ENCODE peak calls at places on chromosome 4, in ten cellular contexts. W, T, G, R, N, Q, A, C, H and K are unnamed samples.

GRCh38 chr4:113697429-113697828 is 64.1 kb downstream of the CAMK2D start:
- DNase-seq in G (no peak), H (no peak), R (no peak), C (no peak), W (no peak), T (no peak), A (no peak), N (no peak), Q (no peak), K (no peak)

GRCh38 chr4:2246384-2247127 is 4.6 kb upstream of the HAUS3 start:
- DNase-seq in R (no peak), N (peak), W (no peak), C (no peak), H (no peak), T (no peak), G (no peak), A (no peak), Q (peak), K (peak)

GRCh38 chr4:89957527-89957926 is 62.9 kb downstream of the MMRN1 start:
- DNase-seq in W (no peak), C (no peak), G (no peak), N (no peak), R (no peak), A (no peak), Q (no peak), T (no peak), H (no peak), K (no peak)

GRCh38 chr4:20464381-20464780 is 212.7 kb downstream of the SLIT2 start:
- DNase-seq in C (no peak), N (no peak), G (peak), A (no peak), H (peak), W (no peak), R (no peak), T (no peak), Q (no peak), K (no peak)

GRCh38 chr4:1971456-1972200 is 37.1 kb downstream of the NELFA start:
- DNase-seq in Q (no peak), N (no peak), H (no peak), T (no peak), R (no peak), G (no peak), W (no peak), C (peak), A (no peak), K (no peak)

GRCh38 chr4:87633239-87633638 is 16.8 kb upstream of the DMP1 start:
- DNase-seq in C (no peak), Q (no peak), G (peak), T (no peak), A (no peak), H (no peak), N (no peak), R (peak), W (no peak), K (no peak)

GRCh38 chr4:26108024-26108423 is 194.0 kb downstream of the SMIM20 start:
- DNase-seq in W (no peak), N (no peak), Q (no peak), H (no peak), T (no peak), C (no peak), G (no peak), A (no peak), R (no peak), K (no peak)

GRCh38 chr4:26763063-26763462 is 97.6 kb upstream of the STIM2 start:
- DNase-seq in C (no peak), W (no peak), A (no peak), Q (no peak), R (no peak), G (no peak), N (no peak), T (no peak), H (no peak), K (no peak)

GRCh38 chr4:7971881-7972500 is 32.3 kb upstream of the AFAP1 start:
- DNase-seq in Q (no peak), W (no peak), G (no peak), C (no peak), T (no peak), A (no peak), R (no peak), N (no peak), H (no peak), K (no peak)

GRCh38 chr4:17647927-17648326 is 33.5 kb downstream of the MED28 start:
- DNase-seq in W (no peak), Q (no peak), G (no peak), H (no peak), A (no peak), T (no peak), N (no peak), R (no peak), C (no peak), K (no peak)

GRCh38 chr4:133385161-133385954 is 236.3 kb downstream of the PCDH10 start:
- DNase-seq in A (no peak), T (no peak), C (peak), N (peak), Q (no peak), R (peak), W (no peak), G (no peak), H (no peak), K (peak)

GRCh38 chr4:181911420-181911819 is 331.8 kb upstream of the TENM3 start:
- DNase-seq in T (no peak), G (peak), N (no peak), W (no peak), C (no peak), A (no peak), H (no peak), R (no peak), Q (no peak), K (no peak)

GRCh38 chr4:73998040-73999011 is at the start of gene CXCL5:
- DNase-seq in C (peak), W (peak), R (peak), T (no peak), N (peak), H (peak), Q (no peak), A (no peak), G (peak), K (no peak)

GRCh38 chr4:52833941-52834525 is 28.1 kb upstream of the RASL11B start:
- DNase-seq in G (peak), R (no peak), H (no peak), A (no peak), Q (no peak), N (no peak), T (no peak), W (no peak), C (no peak), K (no peak)

GRCh38 chr4:160370046-160370445 is 1267.2 kb downstream of the RAPGEF2 start:
- DNase-seq in N (no peak), Q (no peak), W (no peak), R (no peak), T (no peak), A (no peak), G (no peak), H (no peak), C (no peak), K (no peak)

GRCh38 chr4:5474756-5475155 is 233.6 kb downstream of the EVC2 start:
- DNase-seq in H (no peak), C (no peak), T (no peak), N (no peak), G (peak), R (no peak), A (no peak), Q (no peak), W (no peak), K (no peak)

GRCh38 chr4:140188975-140189374 is 35.0 kb upstream of the MAML3 start:
- DNase-seq in H (peak), G (peak), R (peak), T (peak), N (no peak), W (no peak), A (peak), Q (peak), C (no peak), K (no peak)

GRCh38 chr4:109432676-109433075 is 939 bp upstream of the SEC24B start:
- DNase-seq in T (no peak), G (peak), H (peak), Q (no peak), R (no peak), W (no peak), A (no peak), N (no peak), C (no peak), K (peak)

GRCh38 chr4:88177981-88178632 is 19.7 kb upstream of the ABCG2 start:
- DNase-seq in Q (no peak), N (no peak), A (no peak), H (peak), G (peak), W (peak), R (peak), C (no peak), T (peak), K (peak)

GRCh38 chr4:16226816-16227461 is 668 bp upstream of the TAPT1 start:
- DNase-seq in W (peak), H (no peak), R (peak), N (peak), T (peak), C (peak), G (no peak), A (peak), Q (peak), K (peak)

GRCh38 chr4:140047017-140047640 is 106.9 kb downstream of the MAML3 start:
- DNase-seq in Q (peak), W (no peak), H (no peak), A (no peak), N (no peak), R (no peak), T (no peak), G (no peak), C (no peak), K (no peak)

GRCh38 chr4:140103676-140104075 is 50.3 kb downstream of the MAML3 start:
- DNase-seq in R (no peak), G (peak), T (no peak), H (no peak), C (no peak), Q (no peak), W (no peak), N (no peak), A (no peak), K (peak)

GRCh38 chr4:100929753-100930152 is 411.9 kb upstream of the EMCN start:
- DNase-seq in H (no peak), G (no peak), R (no peak), N (no peak), A (no peak), Q (no peak), T (no peak), W (no peak), C (no peak), K (no peak)

GRCh38 chr4:100938698-100939097 is 408.6 kb downstream of the PPP3CA start:
- DNase-seq in R (no peak), H (no peak), C (no peak), Q (no peak), A (no peak), W (no peak), N (peak), T (no peak), G (no peak), K (no peak)

GRCh38 chr4:100936676-100937390 is 410.5 kb downstream of the PPP3CA start:
- DNase-seq in G (no peak), R (no peak), H (no peak), A (no peak), C (no peak), Q (no peak), W (no peak), T (no peak), N (no peak), K (no peak)

GRCh38 chr4:100933628-100934027 is 413.7 kb downstream of the PPP3CA start:
- DNase-seq in A (no peak), N (no peak), G (peak), Q (no peak), W (no peak), R (no peak), C (no peak), H (peak), T (no peak), K (no peak)

GRCh38 chr4:100935090-100935489 is 412.2 kb downstream of the PPP3CA start:
- DNase-seq in C (no peak), R (no peak), A (no peak), H (peak), G (peak), W (no peak), Q (no peak), T (no peak), N (no peak), K (peak)
- TF ChIP-seq CTCF in C (no peak), R (no peak), A (no peak), H (peak), G (peak), W (no peak), Q (no peak), T (no peak), N (no peak), K (peak)

DNA sequence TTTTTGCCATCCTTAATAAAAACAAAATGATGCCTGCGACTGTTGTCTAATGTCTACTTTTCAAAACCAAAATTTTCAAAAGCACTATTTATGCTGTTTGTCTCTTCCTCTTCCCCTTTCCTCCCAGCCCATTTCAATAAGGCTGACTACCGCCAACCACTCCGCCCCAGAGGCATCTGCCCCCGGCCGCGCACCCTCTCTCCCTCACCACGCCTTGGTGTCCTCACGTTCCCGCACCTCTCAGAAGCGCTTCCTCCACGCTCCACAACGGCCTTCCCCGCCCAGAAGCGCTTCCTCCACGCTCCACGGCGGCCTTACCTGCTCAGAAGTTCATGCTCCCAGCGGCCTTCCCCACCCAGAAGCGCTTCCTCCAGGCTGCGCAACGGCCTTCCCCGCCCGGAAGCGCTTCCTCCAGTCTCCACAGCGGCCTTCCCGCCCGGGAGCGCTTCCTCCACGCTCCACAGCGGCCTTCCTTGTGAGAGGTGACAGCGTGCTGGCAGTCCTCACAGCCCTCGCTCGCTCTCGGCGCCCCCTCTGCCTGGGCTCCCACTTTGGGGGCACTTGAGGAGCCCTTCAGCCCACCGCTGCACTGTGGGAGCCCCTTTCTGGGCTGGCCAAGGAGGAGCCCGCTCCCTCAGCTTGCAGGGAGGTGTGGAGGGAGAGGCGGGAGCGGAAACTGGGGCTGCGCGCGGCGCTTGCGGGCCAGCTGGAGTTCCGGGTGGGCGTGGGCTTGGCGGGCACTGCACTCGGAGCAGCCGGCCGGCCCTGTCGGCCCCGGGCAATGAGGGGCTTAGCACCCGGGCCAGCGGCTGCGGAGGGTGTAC is 490.4 kb upstream of the ZFP42 start:
- DNase-seq in H (no peak), Q (no peak), C (no peak), A (no peak), N (peak), T (no peak), R (no peak), W (no peak), G (no peak), K (no peak)
- H3K4me3 ChIP-seq in H (peak), Q (no peak), C (no peak), A (no peak), N (no peak), T (no peak), R (peak), W (no peak), G (no peak), K (no peak)

GRCh38 chr4:175411251-175411650 is 400.8 kb downstream of the GPM6A start:
- DNase-seq in C (no peak), R (no peak), H (no peak), T (no peak), N (no peak), Q (no peak), W (no peak), G (no peak), A (no peak), K (no peak)

GRCh38 chr4:175412161-175412560 is 399.9 kb downstream of the GPM6A start:
- DNase-seq in H (peak), N (peak), R (no peak), Q (no peak), G (peak), W (no peak), C (no peak), T (no peak), A (no peak), K (no peak)

GRCh38 chr4:175414602-175415001 is 397.5 kb downstream of the GPM6A start:
- DNase-seq in C (no peak), N (no peak), R (no peak), H (no peak), T (no peak), W (no peak), Q (no peak), G (no peak), A (no peak), K (no peak)

GRCh38 chr4:175413561-175413960 is 398.5 kb downstream of the GPM6A start:
- DNase-seq in N (peak), W (no peak), A (no peak), Q (no peak), C (no peak), T (no peak), H (no peak), G (no peak), R (no peak), K (no peak)

DNA sequence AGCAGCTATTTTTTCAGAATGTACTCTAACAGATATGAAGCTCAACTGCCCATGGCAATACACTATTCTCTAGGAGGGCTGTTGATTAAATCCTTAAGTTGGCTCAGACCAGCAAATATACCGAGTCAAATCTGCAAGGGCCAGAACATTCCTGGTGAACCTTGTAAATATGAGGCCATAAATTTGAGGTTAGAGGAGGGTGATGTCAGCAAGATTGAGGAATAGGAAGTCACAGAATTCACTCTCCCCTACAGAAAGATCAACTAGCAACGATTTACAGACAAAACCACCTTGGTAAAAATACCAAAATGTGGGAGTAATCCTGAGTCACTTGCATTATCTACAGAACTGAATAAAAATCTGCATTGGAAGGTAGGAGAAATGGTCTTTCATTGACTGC is 399.3 kb downstream of the GPM6A start:
- DNase-seq in G (peak), A (no peak), T (no peak), Q (no peak), C (no peak), N (no peak), H (peak), R (no peak), W (no peak), K (no peak)
- TF ChIP-seq CTCF in G (no peak), A (no peak), T (no peak), Q (no peak), C (no peak), N (no peak), H (no peak), R (no peak), W (no peak), K (no peak)

DNA sequence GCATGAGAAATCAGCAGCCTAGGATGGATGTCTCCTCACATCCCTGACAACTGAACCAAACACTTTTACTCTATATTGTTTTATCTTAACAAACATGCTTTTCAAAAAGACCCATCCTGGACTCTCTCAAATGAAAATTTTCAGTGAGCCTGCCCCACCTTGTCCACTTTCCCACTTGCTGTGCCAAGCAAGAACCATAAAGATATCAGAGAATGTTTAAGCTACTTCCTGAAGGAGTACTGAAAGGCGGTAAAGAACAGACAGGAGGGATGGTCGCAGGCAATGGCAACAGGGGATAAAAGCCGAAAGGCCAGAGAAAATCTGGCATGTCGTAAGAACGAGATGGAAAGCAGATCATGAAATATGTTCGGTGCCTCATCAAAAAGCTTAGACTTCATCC is 10.5 kb downstream of the APBB2 start:
- DNase-seq in W (no peak), Q (no peak), H (no peak), C (no peak), G (no peak), T (no peak), N (no peak), A (no peak), R (no peak), K (no peak)
- H3K4me3 ChIP-seq in W (no peak), Q (no peak), H (no peak), C (no peak), G (no peak), T (no peak), N (no peak), A (no peak), R (no peak), K (no peak)

GRCh38 chr4:38169524-38169923 is 209.3 kb downstream of the PTTG2 start:
- DNase-seq in A (no peak), W (no peak), Q (no peak), R (no peak), H (no peak), G (peak), C (no peak), N (no peak), T (no peak), K (no peak)
- TF ChIP-seq CTCF in A (no peak), W (no peak), Q (no peak), R (no peak), H (no peak), G (no peak), C (no peak), N (no peak), T (no peak), K (no peak)

DNA sequence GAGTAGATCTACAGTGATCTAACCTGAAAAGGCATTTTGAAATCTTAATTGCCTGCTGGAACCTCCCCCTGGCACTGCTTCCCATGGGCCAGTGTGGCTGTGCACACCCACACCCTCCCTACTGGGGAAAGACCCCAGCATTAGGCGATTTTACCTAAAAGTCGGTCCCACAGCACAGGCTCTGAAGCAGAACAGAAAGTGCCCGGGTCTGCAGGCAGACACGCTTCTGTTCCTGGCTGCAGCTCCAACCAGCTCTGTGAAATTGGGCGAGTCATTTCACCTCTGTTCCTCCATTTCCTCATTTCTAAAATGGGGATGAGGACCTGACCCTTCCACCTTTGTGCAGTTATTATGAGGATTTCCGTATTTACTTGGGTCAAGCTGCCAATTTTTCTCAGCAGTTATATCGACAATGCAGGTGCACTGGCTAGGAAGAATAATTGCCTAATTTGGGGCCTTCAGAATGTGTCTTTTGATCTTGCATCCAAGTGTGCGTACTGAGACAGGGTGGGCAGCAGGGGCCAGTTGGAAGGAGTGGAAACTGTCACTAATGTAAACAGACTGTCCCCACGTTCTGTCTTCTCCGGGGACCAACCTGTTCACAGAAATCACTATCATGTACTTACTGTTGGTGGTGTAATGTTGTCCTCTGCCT is 7.1 kb downstream of the KLF3 start:
- DNase-seq in H (no peak), T (peak), N (no peak), A (peak), Q (no peak), R (no peak), C (no peak), W (peak), G (no peak), K (peak)
- H3K4me3 ChIP-seq in H (no peak), T (no peak), N (no peak), A (no peak), Q (no peak), R (no peak), C (no peak), W (peak), G (no peak), K (no peak)

DNA sequence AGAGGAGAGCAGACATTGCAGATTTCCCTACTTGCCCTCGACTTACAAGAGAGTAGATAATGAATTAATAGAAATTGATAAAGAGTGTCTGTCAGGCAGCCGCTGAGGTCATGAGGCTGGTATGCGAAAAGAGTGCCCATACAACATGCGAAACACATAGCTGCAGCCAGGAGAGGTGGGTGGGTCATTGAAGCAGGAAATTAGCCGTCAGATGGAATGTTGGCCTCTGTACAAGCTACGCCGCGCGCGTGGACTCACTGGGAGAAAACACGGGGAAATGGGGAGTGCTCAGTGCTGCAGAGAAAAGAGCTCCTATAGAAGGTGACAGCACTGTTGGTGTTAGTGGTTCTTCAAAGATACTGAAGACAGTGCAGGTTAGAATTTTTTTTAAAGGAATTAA is 125.1 kb downstream of the RAPGEF2 start:
- DNase-seq in C (peak), H (peak), A (peak), Q (peak), W (peak), R (peak), N (peak), G (peak), T (peak), K (no peak)
- TF ChIP-seq CTCF in C (no peak), H (no peak), A (no peak), Q (no peak), W (no peak), R (no peak), N (no peak), G (peak), T (no peak), K (no peak)

GRCh38 chr4:95129708-95130343 is 372.1 kb downstream of the BMPR1B start:
- DNase-seq in Q (no peak), H (peak), C (no peak), W (no peak), T (peak), G (peak), N (no peak), A (peak), R (no peak), K (no peak)
- H3K4me3 ChIP-seq in Q (no peak), H (no peak), C (no peak), W (no peak), T (no peak), G (peak), N (peak), A (no peak), R (no peak), K (no peak)